ENCODE peak calls at places on chromosomes 13 and 19, in seven cellular contexts. One of them, this sample, is unnamed.

GRCh38 chr13:22198001-22198400 is 527.1 kb downstream of the FGF9 start:
- DNase-seq in neural progenitor cell: no peak
- DNase-seq in GM23248: peak; percentile 4
- DNase-seq in keratinocyte: no peak
- DNase-seq in HepG2: no peak
- DNase-seq in PC-9: no peak
- DNase-seq in fibroblast of lung: no peak
- DNase-seq in this sample: no peak

GRCh38 chr19:29212614-29213573 is at the start of gene UQCRFS1:
- DNase-seq in neural progenitor cell: peak; percentile 98
- DNase-seq in keratinocyte: peak; percentile 42
- DNase-seq in HepG2: peak; percentile 88
- DNase-seq in GM23248: peak; percentile 98
- DNase-seq in PC-9: peak; percentile 96
- DNase-seq in fibroblast of lung: peak; percentile 89
- DNase-seq in this sample: peak; percentile 86

GRCh38 chr13:98181106-98181815 is 4.2 kb upstream of the RNF113B start:
- DNase-seq in neural progenitor cell: no peak
- DNase-seq in GM23248: no peak
- DNase-seq in HepG2: no peak
- DNase-seq in keratinocyte: no peak
- DNase-seq in PC-9: no peak
- DNase-seq in fibroblast of lung: no peak
- DNase-seq in this sample: no peak

GRCh38 chr19:54451997-54452396 is 3.0 kb downstream of the LENG8 start:
- DNase-seq in PC-9: no peak
- DNase-seq in neural progenitor cell: no peak
- DNase-seq in fibroblast of lung: no peak
- DNase-seq in HepG2: no peak
- DNase-seq in keratinocyte: no peak
- DNase-seq in GM23248: no peak
- DNase-seq in this sample: no peak

GRCh38 chr19:39539165-39539518 is 819 bp downstream of the EID2 start:
- DNase-seq in GM23248: no peak
- DNase-seq in fibroblast of lung: no peak
- DNase-seq in neural progenitor cell: peak; percentile 49
- DNase-seq in keratinocyte: no peak
- DNase-seq in PC-9: no peak
- DNase-seq in HepG2: peak; percentile 52
- DNase-seq in this sample: peak; percentile 37

GRCh38 chr19:16627194-16627927 is 643 bp downstream of the MED26 start:
- DNase-seq in PC-9: peak; percentile 5
- DNase-seq in fibroblast of lung: peak; percentile 3
- DNase-seq in GM23248: peak; percentile 51
- DNase-seq in HepG2: peak; percentile 10
- DNase-seq in neural progenitor cell: peak; percentile 52
- DNase-seq in keratinocyte: no peak
- DNase-seq in this sample: no peak

GRCh38 chr13:24627090-24627714 is 53.0 kb upstream of the ATP12A start:
- DNase-seq in GM23248: peak; percentile 60
- DNase-seq in keratinocyte: no peak
- DNase-seq in neural progenitor cell: peak; percentile 88
- DNase-seq in fibroblast of lung: no peak
- DNase-seq in HepG2: peak; percentile 18
- DNase-seq in PC-9: peak; percentile 45
- DNase-seq in this sample: no peak

GRCh38 chr13:36680918-36681317 is 7.1 kb downstream of the SERTM1 start:
- DNase-seq in HepG2: no peak
- DNase-seq in GM23248: no peak
- DNase-seq in neural progenitor cell: no peak
- DNase-seq in PC-9: no peak
- DNase-seq in keratinocyte: no peak
- DNase-seq in fibroblast of lung: no peak
- DNase-seq in this sample: no peak

GRCh38 chr19:49071860-49072547 is 495 bp downstream of the KCNA7 start:
- DNase-seq in PC-9: no peak
- DNase-seq in GM23248: peak; percentile 45
- DNase-seq in neural progenitor cell: peak; percentile 83
- DNase-seq in keratinocyte: no peak
- DNase-seq in fibroblast of lung: no peak
- DNase-seq in HepG2: no peak
- DNase-seq in this sample: no peak

GRCh38 chr13:22235285-22235949 is 564.5 kb downstream of the FGF9 start:
- DNase-seq in fibroblast of lung: no peak
- DNase-seq in neural progenitor cell: peak; percentile 25
- DNase-seq in HepG2: no peak
- DNase-seq in keratinocyte: no peak
- DNase-seq in GM23248: peak; percentile 4
- DNase-seq in PC-9: no peak
- DNase-seq in this sample: no peak

GRCh38 chr19:46015961-46016425 is 6.9 kb downstream of the PGLYRP1 start:
- DNase-seq in HepG2: no peak
- DNase-seq in neural progenitor cell: peak; percentile 68
- DNase-seq in fibroblast of lung: no peak
- DNase-seq in GM23248: peak; percentile 30
- DNase-seq in PC-9: no peak
- DNase-seq in keratinocyte: no peak
- DNase-seq in this sample: no peak

GRCh38 chr13:50730496-50731171 is 112.9 kb downstream of the DLEU7 start:
- DNase-seq in keratinocyte: no peak
- DNase-seq in HepG2: no peak
- DNase-seq in neural progenitor cell: no peak
- DNase-seq in GM23248: no peak
- DNase-seq in PC-9: no peak
- DNase-seq in fibroblast of lung: no peak
- DNase-seq in this sample: peak; percentile 13

GRCh38 chr19:30228113-30228725 is 144.0 kb upstream of the ZNF536 start:
- DNase-seq in PC-9: no peak
- DNase-seq in fibroblast of lung: no peak
- DNase-seq in HepG2: no peak
- DNase-seq in GM23248: peak; percentile 53
- DNase-seq in neural progenitor cell: peak; percentile 58
- DNase-seq in keratinocyte: no peak
- DNase-seq in this sample: no peak

GRCh38 chr13:74570834-74571233 is 436.6 kb upstream of the KLF12 start:
- DNase-seq in keratinocyte: no peak
- DNase-seq in PC-9: no peak
- DNase-seq in HepG2: no peak
- DNase-seq in fibroblast of lung: peak; percentile 95
- DNase-seq in GM23248: peak; percentile 17
- DNase-seq in neural progenitor cell: no peak
- DNase-seq in this sample: peak; percentile 23

GRCh38 chr13:39452412-39452811 is 150.6 kb downstream of the LHFPL6 start:
- DNase-seq in PC-9: no peak
- DNase-seq in fibroblast of lung: no peak
- DNase-seq in keratinocyte: no peak
- DNase-seq in GM23248: peak; percentile 40
- DNase-seq in neural progenitor cell: no peak
- DNase-seq in HepG2: no peak
- DNase-seq in this sample: no peak

GRCh38 chr13:21060063-21060826 is 1.1 kb downstream of the LATS2 start:
- DNase-seq in PC-9: no peak
- DNase-seq in GM23248: peak; percentile 78
- DNase-seq in keratinocyte: no peak
- DNase-seq in neural progenitor cell: peak; percentile 61
- DNase-seq in fibroblast of lung: no peak
- DNase-seq in HepG2: no peak
- DNase-seq in this sample: peak; percentile 34

GRCh38 chr19:53432088-53432661 is 391 bp downstream of the ZNF761 start:
- DNase-seq in keratinocyte: no peak
- DNase-seq in PC-9: no peak
- DNase-seq in neural progenitor cell: peak; percentile 54
- DNase-seq in fibroblast of lung: peak; percentile 11
- DNase-seq in HepG2: no peak
- DNase-seq in GM23248: peak; percentile 52
- DNase-seq in this sample: peak; percentile 33

GRCh38 chr13:93603043-93603442 is 376.4 kb downstream of the GPC6 start:
- DNase-seq in fibroblast of lung: peak; percentile 94
- DNase-seq in HepG2: no peak
- DNase-seq in neural progenitor cell: no peak
- DNase-seq in PC-9: peak; percentile 0
- DNase-seq in keratinocyte: peak; percentile 67
- DNase-seq in GM23248: peak; percentile 95
- DNase-seq in this sample: peak; percentile 86

GRCh38 chr13:40974460-40975407 is 44.4 kb downstream of the ELF1 start:
- DNase-seq in neural progenitor cell: peak; percentile 66
- DNase-seq in HepG2: peak; percentile 65
- DNase-seq in fibroblast of lung: peak; percentile 76
- DNase-seq in keratinocyte: no peak
- DNase-seq in GM23248: peak; percentile 51
- DNase-seq in PC-9: no peak
- DNase-seq in this sample: peak; percentile 23

GRCh38 chr19:42032428-42032827 is 37.6 kb downstream of the GRIK5 start:
- DNase-seq in HepG2: no peak
- DNase-seq in keratinocyte: no peak
- DNase-seq in PC-9: no peak
- DNase-seq in fibroblast of lung: peak; percentile 16
- DNase-seq in neural progenitor cell: no peak
- DNase-seq in GM23248: no peak
- DNase-seq in this sample: no peak

GRCh38 chr19:5800361-5801270 is 4.3 kb upstream of the NRTN start:
- DNase-seq in GM23248: no peak
- DNase-seq in neural progenitor cell: no peak
- DNase-seq in HepG2: peak; percentile 58
- DNase-seq in fibroblast of lung: no peak
- DNase-seq in keratinocyte: no peak
- DNase-seq in PC-9: no peak
- DNase-seq in this sample: no peak

DNA sequence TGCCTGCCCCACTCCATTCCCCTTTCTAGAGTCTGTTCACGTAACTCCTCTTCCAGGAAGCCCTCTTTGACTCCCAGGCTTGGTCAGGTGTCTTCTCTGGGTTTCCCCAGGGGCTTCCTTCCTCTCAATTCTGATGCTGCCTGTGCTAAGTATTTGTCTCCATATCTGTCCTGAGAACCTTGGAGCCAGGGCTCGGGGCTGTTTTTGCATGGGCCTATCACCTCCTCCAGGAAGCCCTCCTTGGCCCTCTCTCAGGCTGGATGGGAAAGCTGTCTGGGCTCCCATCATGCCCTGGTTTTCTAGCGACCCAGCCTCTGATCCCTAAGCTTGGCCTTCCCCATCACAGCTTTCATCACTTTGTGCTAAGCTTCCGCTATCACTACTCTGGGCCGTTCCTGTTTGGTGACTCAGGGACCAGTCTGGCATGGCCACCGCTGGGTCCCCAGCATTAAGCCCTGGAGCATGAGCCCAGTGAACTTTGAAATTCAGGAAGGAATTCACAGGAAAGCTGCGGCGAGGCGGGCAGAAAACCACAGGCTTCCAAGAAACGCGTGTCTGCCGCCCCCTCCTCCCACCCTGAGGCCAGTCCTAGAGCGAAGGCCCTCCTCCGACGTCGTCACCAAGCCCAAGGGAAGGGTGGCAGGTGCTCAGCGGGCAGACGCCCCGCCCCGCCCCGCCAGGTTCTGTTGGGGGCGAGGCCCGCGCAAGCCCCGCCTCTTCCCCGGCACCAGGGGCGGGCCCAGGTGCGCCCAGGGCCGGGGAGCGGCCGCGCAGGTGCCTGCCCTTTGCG is 482 bp upstream of the SPINT2 start:
- DNase-seq in PC-9: peak; percentile 99
- DNase-seq in GM23248: peak; percentile 64
- DNase-seq in neural progenitor cell: no peak
- DNase-seq in keratinocyte: no peak
- DNase-seq in fibroblast of lung: no peak
- DNase-seq in HepG2: peak; percentile 35
- DNase-seq in this sample: peak; percentile 95
- H3K4me3 ChIP-seq in PC-9: peak overlapping the region; percentile 34
- H3K4me3 ChIP-seq in GM23248: peak overlapping the region; percentile 57
- H3K4me3 ChIP-seq in neural progenitor cell: peak overlapping the region; percentile 66
- H3K4me3 ChIP-seq in keratinocyte: peak overlapping the region; percentile 96
- H3K4me3 ChIP-seq in fibroblast of lung: peak overlapping the region; percentile 46
- H3K4me3 ChIP-seq in HepG2: no peak overlapping the region
- H3K4me3 ChIP-seq in this sample: no peak overlapping the region

GRCh38 chr19:7868326-7868670 is 5.9 kb downstream of the PRR36 start:
- DNase-seq in neural progenitor cell: no peak
- DNase-seq in GM23248: peak; percentile 43
- DNase-seq in keratinocyte: no peak
- DNase-seq in HepG2: no peak
- DNase-seq in PC-9: no peak
- DNase-seq in fibroblast of lung: no peak
- DNase-seq in this sample: no peak

GRCh38 chr19:7870571-7871279 is 3.5 kb downstream of the PRR36 start:
- DNase-seq in fibroblast of lung: peak; percentile 10
- DNase-seq in GM23248: peak; percentile 55
- DNase-seq in neural progenitor cell: peak; percentile 88
- DNase-seq in HepG2: peak; percentile 93
- DNase-seq in keratinocyte: no peak
- DNase-seq in PC-9: peak; percentile 91
- DNase-seq in this sample: peak; percentile 59

GRCh38 chr19:7868671-7869452 is 5.3 kb downstream of the PRR36 start:
- DNase-seq in GM23248: peak; percentile 72
- DNase-seq in fibroblast of lung: peak; percentile 44
- DNase-seq in HepG2: peak; percentile 87
- DNase-seq in neural progenitor cell: peak; percentile 91
- DNase-seq in keratinocyte: no peak
- DNase-seq in PC-9: peak; percentile 94
- DNase-seq in this sample: peak; percentile 74

GRCh38 chr19:7869910-7870511 is 4.2 kb downstream of the PRR36 start:
- DNase-seq in GM23248: peak; percentile 37
- DNase-seq in PC-9: peak; percentile 85
- DNase-seq in fibroblast of lung: no peak
- DNase-seq in keratinocyte: no peak
- DNase-seq in neural progenitor cell: peak; percentile 81
- DNase-seq in HepG2: peak; percentile 87
- DNase-seq in this sample: peak; percentile 41

GRCh38 chr19:7869453-7869909 is 4.7 kb downstream of the PRR36 start:
- DNase-seq in HepG2: peak; percentile 53
- DNase-seq in fibroblast of lung: peak; percentile 25
- DNase-seq in GM23248: peak; percentile 67
- DNase-seq in neural progenitor cell: peak; percentile 72
- DNase-seq in keratinocyte: no peak
- DNase-seq in PC-9: peak; percentile 89
- DNase-seq in this sample: peak; percentile 67
- H3K4me2 ChIP-seq in HepG2: peak overlapping the region; percentile 95
- H3K4me2 ChIP-seq in fibroblast of lung: peak overlapping the region; percentile 82
- H3K4me2 ChIP-seq in GM23248: peak overlapping the region; percentile 23
- H3K4me2 ChIP-seq in neural progenitor cell: peak overlapping the region; percentile 67
- H3K4me2 ChIP-seq in keratinocyte: peak overlapping the region; percentile 85
- H3K4me2 ChIP-seq in PC-9: peak overlapping the region; percentile 85
- H3K4me2 ChIP-seq in this sample: peak overlapping the region; percentile 95

DNA sequence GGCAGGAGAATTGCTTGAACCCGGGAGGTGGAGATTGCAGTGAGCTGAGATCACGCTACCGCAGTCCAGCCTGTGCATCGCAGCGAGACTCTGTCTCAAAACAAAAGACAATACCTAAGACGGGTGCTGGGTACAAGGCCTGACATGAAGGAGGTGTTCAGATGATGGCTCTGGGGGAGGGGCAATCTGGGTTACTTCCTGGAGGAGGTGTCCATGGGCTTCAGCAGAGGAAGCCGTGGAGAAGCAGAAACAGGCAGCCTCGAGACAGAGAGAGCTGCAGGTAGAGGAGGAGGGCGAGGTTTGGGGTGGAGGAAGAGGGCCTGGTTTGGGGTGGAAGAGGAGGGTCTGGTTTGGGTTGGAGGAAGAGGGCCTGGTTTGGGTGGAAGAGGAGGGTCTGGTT is 3.6 kb downstream of the MISP start:
- DNase-seq in fibroblast of lung: no peak
- DNase-seq in HepG2: no peak
- DNase-seq in PC-9: no peak
- DNase-seq in GM23248: no peak
- DNase-seq in neural progenitor cell: no peak
- DNase-seq in keratinocyte: no peak
- DNase-seq in this sample: no peak
- H3K4me3 ChIP-seq in fibroblast of lung: no peak overlapping the region
- H3K4me3 ChIP-seq in HepG2: no peak overlapping the region
- H3K4me3 ChIP-seq in PC-9: no peak overlapping the region
- H3K4me3 ChIP-seq in GM23248: no peak overlapping the region
- H3K4me3 ChIP-seq in neural progenitor cell: no peak overlapping the region
- H3K4me3 ChIP-seq in keratinocyte: no peak overlapping the region
- H3K4me3 ChIP-seq in this sample: no peak overlapping the region

GRCh38 chr19:43564800-43565199 is 10.5 kb downstream of the XRCC1 start:
- DNase-seq in HepG2: no peak
- DNase-seq in keratinocyte: no peak
- DNase-seq in fibroblast of lung: no peak
- DNase-seq in neural progenitor cell: no peak
- DNase-seq in PC-9: no peak
- DNase-seq in GM23248: no peak
- DNase-seq in this sample: no peak
- H3K4me2 ChIP-seq in HepG2: no peak overlapping the region
- H3K4me2 ChIP-seq in keratinocyte: no peak overlapping the region
- H3K4me2 ChIP-seq in fibroblast of lung: no peak overlapping the region
- H3K4me2 ChIP-seq in neural progenitor cell: no peak overlapping the region
- H3K4me2 ChIP-seq in PC-9: no peak overlapping the region
- H3K4me2 ChIP-seq in GM23248: no peak overlapping the region
- H3K4me2 ChIP-seq in this sample: no peak overlapping the region